ENCODE peak calls at places on chromosomes 7 and 10, in ten cellular contexts. K, O, Q, R, M, X, Z, J, N and Y are unnamed samples.

GRCh38 chr10:317219-317868 is 182.1 kb downstream of the ZMYND11 start:
- DNase-seq in K (no peak), O (peak; percentile 36), Q (no peak), R (peak; percentile 89), M (no peak), X (no peak), Z (no peak), J (no peak), N (no peak), Y (no peak)

GRCh38 chr10:31321396-31321941 is 2.5 kb downstream of the ZEB1 start:
- DNase-seq in K (no peak), O (no peak), Q (peak; percentile 79), R (peak; percentile 58), M (peak; percentile 65), X (no peak), Z (no peak), J (no peak), N (peak; percentile 22), Y (no peak)

GRCh38 chr7:99355098-99355497 is 19.4 kb upstream of the ARPC1B start:
- DNase-seq in K (no peak), O (no peak), Q (no peak), R (no peak), M (no peak), X (no peak), Z (peak; percentile 2), J (no peak), N (no peak), Y (no peak)

GRCh38 chr7:36129048-36129534 is 24.0 kb upstream of the EEPD1 start:
- DNase-seq in K (no peak), O (no peak), Q (no peak), R (no peak), M (no peak), X (no peak), Z (no peak), J (peak; percentile 75), N (no peak), Y (peak; percentile 53)

GRCh38 chr10:125112697-125113494 is 47.5 kb downstream of the CTBP2 start:
- DNase-seq in K (no peak), O (no peak), Q (no peak), R (no peak), M (no peak), X (no peak), Z (no peak), J (no peak), N (no peak), Y (no peak)

GRCh38 chr7:69823151-69823744 is 225.0 kb downstream of the AUTS2 start:
- DNase-seq in K (no peak), O (no peak), Q (no peak), R (no peak), M (no peak), X (no peak), Z (no peak), J (no peak), N (no peak), Y (no peak)

GRCh38 chr10:28951484-28951883 is 274.2 kb downstream of the BAMBI start:
- DNase-seq in K (no peak), O (no peak), Q (no peak), R (no peak), M (no peak), X (no peak), Z (no peak), J (no peak), N (no peak), Y (no peak)

GRCh38 chr7:155283565-155284194 is 14.0 kb upstream of the INSIG1 start:
- DNase-seq in K (no peak), O (no peak), Q (no peak), R (no peak), M (no peak), X (no peak), Z (no peak), J (no peak), N (no peak), Y (no peak)

DNA sequence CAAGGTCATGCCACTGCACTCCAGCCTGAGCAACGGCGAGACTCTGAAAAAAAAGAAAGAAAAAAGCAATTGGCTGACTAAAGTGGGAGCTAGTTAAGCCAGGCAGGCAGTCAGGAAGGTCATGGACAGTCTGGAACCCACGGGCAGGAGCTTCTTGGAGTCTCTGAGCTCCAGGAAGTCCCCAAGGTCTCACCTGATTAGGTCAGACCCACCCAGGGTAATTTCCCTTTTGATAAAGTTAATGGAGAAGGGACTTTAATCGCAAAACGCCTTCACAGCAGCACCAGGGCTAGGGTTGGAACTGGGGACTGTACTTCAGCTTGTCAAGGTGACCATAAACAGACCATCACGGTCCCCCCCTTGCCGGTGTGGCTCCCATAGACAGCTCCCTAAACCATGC is 6.6 kb downstream of the SLC29A4 start:
- DNase-seq in K (no peak), O (no peak), Q (no peak), R (no peak), M (no peak), X (no peak), Z (no peak), J (no peak), N (no peak), Y (no peak)
- H3K27ac ChIP-seq in K (no peak overlapping the region), O (no peak overlapping the region), Q (no peak overlapping the region), R (no peak overlapping the region), M (no peak overlapping the region), X (no peak overlapping the region), Z (no peak overlapping the region), J (no peak overlapping the region), N (no peak overlapping the region), Y (peak overlapping the region; percentile 32)

DNA sequence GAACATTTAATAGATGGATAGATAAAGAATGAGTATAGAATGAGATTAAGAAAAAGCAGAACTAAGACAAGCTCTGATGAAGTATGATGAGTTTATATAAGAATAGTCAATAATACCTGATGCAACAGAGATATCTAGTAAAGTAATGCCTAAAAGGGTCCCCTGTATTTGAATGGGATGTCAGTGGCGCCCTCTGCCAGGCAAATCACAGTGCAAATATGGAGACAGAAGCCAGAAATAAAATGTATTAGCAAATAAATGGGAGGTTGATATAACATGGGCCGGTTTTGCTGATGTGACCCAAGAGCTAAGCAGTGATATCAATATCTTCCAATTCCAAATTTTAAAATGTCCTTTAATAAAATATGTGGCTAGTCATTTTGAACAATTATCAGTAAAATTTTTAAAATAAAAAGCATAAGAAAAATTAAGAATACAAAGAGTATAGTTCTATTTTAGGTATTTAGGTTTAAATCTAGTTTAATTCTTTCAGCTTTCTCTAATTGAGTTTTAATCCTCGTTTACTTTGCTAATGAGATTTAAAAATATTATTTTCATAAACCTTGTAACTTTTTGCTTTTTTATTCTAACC is 62.6 kb downstream of the ADK start:
- DNase-seq in K (no peak), O (no peak), Q (peak; percentile 61), R (no peak), M (peak; percentile 42), X (no peak), Z (no peak), J (no peak), N (no peak), Y (no peak)
- H3K27ac ChIP-seq in K (no peak overlapping the region), O (no peak overlapping the region), Q (no peak overlapping the region), R (no peak overlapping the region), M (no peak overlapping the region), X (no peak overlapping the region), Z (no peak overlapping the region), J (no peak overlapping the region), N (no peak overlapping the region), Y (peak overlapping the region; percentile 47)

GRCh38 chr7:107779647-107780099 is 23.4 kb downstream of the SLC26A3 start:
- DNase-seq in K (no peak), O (no peak), Q (no peak), R (no peak), M (no peak), X (no peak), Z (no peak), J (peak; percentile 57), N (no peak), Y (no peak)

GRCh38 chr7:107785170-107785569 is 17.9 kb downstream of the SLC26A3 start:
- DNase-seq in K (no peak), O (no peak), Q (no peak), R (no peak), M (no peak), X (no peak), Z (no peak), J (no peak), N (no peak), Y (no peak)

GRCh38 chr7:107785926-107786325 is 17.1 kb downstream of the SLC26A3 start:
- DNase-seq in K (no peak), O (no peak), Q (no peak), R (no peak), M (no peak), X (no peak), Z (no peak), J (no peak), N (no peak), Y (no peak)

GRCh38 chr7:107782374-107782773 is 20.6 kb downstream of the SLC26A3 start:
- DNase-seq in K (no peak), O (no peak), Q (no peak), R (no peak), M (no peak), X (no peak), Z (no peak), J (no peak), N (no peak), Y (no peak)

DNA sequence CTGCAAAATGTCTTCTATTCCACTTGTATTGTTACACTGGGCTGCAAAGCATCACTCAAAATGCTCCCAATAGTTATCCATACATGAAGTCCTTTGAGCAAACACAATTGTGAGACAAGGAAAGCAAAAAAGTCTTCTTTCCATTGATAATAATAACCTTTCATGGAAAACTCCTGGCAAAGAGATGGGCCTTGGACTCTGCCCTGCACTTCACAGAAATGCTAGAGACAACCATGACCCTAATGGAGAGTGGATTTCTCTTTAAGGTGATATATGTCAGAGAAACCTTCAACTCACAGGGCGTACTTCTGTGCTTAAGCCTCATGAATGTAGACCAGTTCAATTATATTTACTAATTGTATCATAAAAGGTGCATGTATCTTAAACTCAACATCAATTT is 19.4 kb downstream of the SLC26A3 start:
- DNase-seq in K (no peak), O (no peak), Q (no peak), R (no peak), M (no peak), X (no peak), Z (no peak), J (no peak), N (no peak), Y (no peak)
- H3K27ac ChIP-seq in K (no peak overlapping the region), O (no peak overlapping the region), Q (no peak overlapping the region), R (no peak overlapping the region), M (no peak overlapping the region), X (no peak overlapping the region), Z (no peak overlapping the region), J (no peak overlapping the region), N (no peak overlapping the region), Y (no peak overlapping the region)

GRCh38 chr7:116228241-116228640 is 17.9 kb downstream of the TES start:
- DNase-seq in K (no peak), O (no peak), Q (no peak), R (no peak), M (no peak), X (no peak), Z (no peak), J (no peak), N (no peak), Y (no peak)

GRCh38 chr7:116227678-116228239 is 17.4 kb downstream of the TES start:
- DNase-seq in K (no peak), O (no peak), Q (no peak), R (no peak), M (no peak), X (peak; percentile 79), Z (no peak), J (no peak), N (no peak), Y (no peak)

GRCh38 chr7:116231543-116232401 is 21.4 kb downstream of the TES start:
- DNase-seq in K (no peak), O (no peak), Q (no peak), R (no peak), M (no peak), X (no peak), Z (no peak), J (no peak), N (no peak), Y (no peak)

GRCh38 chr7:116230191-116231005 is 20.1 kb downstream of the TES start:
- DNase-seq in K (no peak), O (no peak), Q (no peak), R (no peak), M (no peak), X (no peak), Z (no peak), J (no peak), N (no peak), Y (no peak)

DNA sequence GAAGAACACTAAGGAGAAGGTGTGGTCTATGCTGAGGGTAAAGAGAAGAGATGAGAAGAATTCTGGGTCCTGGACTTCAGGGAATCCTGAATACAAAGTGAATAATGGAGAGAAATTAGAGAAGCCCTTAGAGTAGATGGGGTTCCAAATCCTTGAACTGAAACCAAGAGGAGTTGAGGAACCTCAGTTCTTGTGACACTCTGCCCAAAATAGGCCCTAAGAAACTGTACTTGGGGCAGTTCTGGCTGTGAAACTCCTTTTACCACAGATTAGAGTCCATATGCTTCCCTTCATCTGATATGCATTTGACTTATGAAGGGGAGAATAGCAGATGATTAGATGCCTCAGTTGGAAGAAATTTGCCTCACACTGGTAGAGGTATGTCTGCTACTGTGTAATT is 19.0 kb downstream of the TES start:
- DNase-seq in K (no peak), O (no peak), Q (no peak), R (no peak), M (no peak), X (no peak), Z (no peak), J (no peak), N (no peak), Y (no peak)
- H3K27ac ChIP-seq in K (peak overlapping the region; percentile 91), O (peak overlapping the region; percentile 96), Q (peak overlapping the region; percentile 15), R (no peak overlapping the region), M (no peak overlapping the region), X (no peak overlapping the region), Z (no peak overlapping the region), J (no peak overlapping the region), N (no peak overlapping the region), Y (peak overlapping the region; percentile 40)